ENCODE peak calls at places on chromosomes 4 and X, in seven cellular contexts. M is CD8-positive, alpha-beta memory T cell; J is osteoblast; S is mesendoderm; X is thyroid gland; O is GM23248; I is right cardiac atrium. E is an unnamed sample.

GRCh38 chr4:147737623-147738022 is 5.7 kb downstream of the ARHGAP10 start:
- DNase-seq in M (no peak), J (no peak), S (peak; percentile 76), X (no peak), O (no peak), I (no peak), E (no peak)

GRCh38 chrX:74550295-74550802 is 64.1 kb downstream of the RLIM start:
- DNase-seq in M (peak; percentile 81), J (no peak), S (peak; percentile 75), X (peak; percentile 80), O (peak; percentile 72), I (peak; percentile 93), E (peak; percentile 17)

GRCh38 chr4:85430697-85431096 is 44.3 kb upstream of the ARHGAP24 start:
- DNase-seq in M (no peak), J (no peak), S (peak; percentile 44), X (no peak), O (no peak), I (no peak), E (no peak)

GRCh38 chr4:91916219-91916618 is 387.5 kb upstream of the GRID2 start:
- DNase-seq in M (no peak), J (no peak), S (no peak), X (no peak), O (no peak), I (no peak), E (no peak)

GRCh38 chr4:22458112-22458511 is 57.8 kb downstream of the ADGRA3 start:
- DNase-seq in M (no peak), J (no peak), S (no peak), X (peak; percentile 69), O (no peak), I (no peak), E (no peak)

GRCh38 chr4:132284910-132285426 is 864.1 kb upstream of the PCDH10 start:
- DNase-seq in M (no peak), J (no peak), S (peak; percentile 37), X (no peak), O (no peak), I (no peak), E (no peak)

GRCh38 chr4:140090215-140090731 is 63.7 kb downstream of the MAML3 start:
- DNase-seq in M (no peak), J (no peak), S (peak; percentile 89), X (no peak), O (peak; percentile 30), I (no peak), E (no peak)

GRCh38 chr4:121951570-121952110 is at the start of gene TRPC3:
- DNase-seq in M (peak; percentile 20), J (peak; percentile 88), S (peak; percentile 47), X (peak; percentile 20), O (peak; percentile 58), I (peak; percentile 69), E (no peak)

GRCh38 chrX:43269201-43269600 is 386.9 kb upstream of the MAOA start:
- DNase-seq in M (no peak), J (no peak), S (no peak), X (no peak), O (no peak), I (no peak), E (no peak)

GRCh38 chr4:40662962-40663604 is 33.4 kb upstream of the RBM47 start:
- DNase-seq in M (no peak), J (peak; percentile 87), S (no peak), X (peak; percentile 85), O (peak; percentile 91), I (no peak), E (no peak)

GRCh38 chrX:20838477-20838876 is 535.7 kb upstream of the CNKSR2 start:
- DNase-seq in M (no peak), J (no peak), S (no peak), X (no peak), O (no peak), I (no peak), E (no peak)

GRCh38 chr4:116016201-116016600 is 902.8 kb upstream of the NDST4 start:
- DNase-seq in M (no peak), J (no peak), S (no peak), X (peak; percentile 17), O (peak; percentile 58), I (no peak), E (no peak)

GRCh38 chr4:83109480-83110221 is 4.9 kb downstream of the PLAC8 start:
- DNase-seq in M (peak; percentile 46), J (peak; percentile 89), S (peak; percentile 82), X (peak; percentile 54), O (peak; percentile 66), I (peak; percentile 73), E (no peak)

GRCh38 chr4:175953960-175954521 is 111.6 kb upstream of the WDR17 start:
- DNase-seq in M (no peak), J (no peak), S (peak; percentile 47), X (no peak), O (no peak), I (no peak), E (no peak)

GRCh38 chr4:2222838-2223237 is 19.1 kb downstream of the HAUS3 start:
- DNase-seq in M (no peak), J (no peak), S (peak; percentile 45), X (no peak), O (no peak), I (no peak), E (no peak)

GRCh38 chr4:182832352-182833120 is 84.7 kb downstream of the DCTD start:
- DNase-seq in M (no peak), J (peak; percentile 54), S (no peak), X (no peak), O (peak; percentile 7), I (no peak), E (no peak)

GRCh38 chr4:163610642-163611041 is 116.2 kb downstream of the TMA16 start:
- DNase-seq in M (no peak), J (no peak), S (peak; percentile 16), X (no peak), O (no peak), I (no peak), E (no peak)

GRCh38 chr4:23368081-23368697 is 521.7 kb downstream of the PPARGC1A start:
- DNase-seq in M (no peak), J (peak; percentile 11), S (peak; percentile 71), X (peak; percentile 51), O (no peak), I (peak; percentile 47), E (no peak)

GRCh38 chr4:37726666-37727065 is 40.5 kb upstream of the RELL1 start:
- DNase-seq in M (no peak), J (peak; percentile 79), S (no peak), X (no peak), O (peak; percentile 71), I (no peak), E (no peak)

GRCh38 chr4:30717208-30718020 is 2.8 kb upstream of the PCDH7 start:
- DNase-seq in M (no peak), J (peak; percentile 78), S (no peak), X (peak; percentile 76), O (peak; percentile 70), I (peak; percentile 69), E (no peak)

GRCh38 chrX:154032156-154032555 is 12.5 kb upstream of the IRAK1 start:
- DNase-seq in M (no peak), J (no peak), S (no peak), X (peak; percentile 76), O (no peak), I (no peak), E (no peak)

GRCh38 chr4:172953896-172954568 is 214.6 kb upstream of the GALNT7 start:
- DNase-seq in M (no peak), J (no peak), S (no peak), X (no peak), O (peak; percentile 4), I (no peak), E (no peak)

DNA sequence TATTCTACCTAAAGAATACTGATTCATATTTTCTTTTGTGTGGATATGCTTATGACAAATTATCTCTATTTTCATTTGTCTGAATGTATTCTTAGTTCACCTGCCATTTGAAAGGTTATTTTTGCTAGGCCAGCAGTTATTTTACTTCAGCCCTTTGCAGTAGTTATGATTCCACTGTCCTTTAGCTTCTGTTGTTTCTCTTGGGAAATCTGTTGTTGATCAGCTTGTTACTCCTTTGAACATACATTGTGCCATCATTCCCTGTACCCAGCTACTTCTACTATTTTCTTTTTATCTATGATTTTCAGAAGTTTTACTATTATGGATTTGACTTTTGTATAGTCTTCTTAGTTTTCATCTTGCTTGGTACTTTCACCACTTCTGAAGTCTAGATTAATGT is 37.2 kb downstream of the RBM46 start:
- DNase-seq in M (no peak), J (no peak), S (no peak), X (no peak), O (peak; percentile 15), I (no peak), E (no peak)
- H3K4me1 ChIP-seq in M (no peaks in the 10 kb centered on the region), J (no peaks in the 10 kb centered on the region), S (no peaks in the 10 kb centered on the region), X (no peaks in the 10 kb centered on the region), O (peaks cover 12% of the 10 kb centered on the region), I (no peaks in the 10 kb centered on the region), E (no peaks in the 10 kb centered on the region)

GRCh38 chrX:31376408-31376807 is 304.6 kb upstream of the FTHL17 start:
- DNase-seq in M (no peak), J (peak; percentile 42), S (no peak), X (no peak), O (no peak), I (no peak), E (no peak)
- H3K27ac ChIP-seq in M (no peak overlapping the region), J (no peak overlapping the region), S (peak overlapping the region; percentile 33), X (no peak overlapping the region), O (no peak overlapping the region), I (no peak overlapping the region), E (no peak overlapping the region)

DNA sequence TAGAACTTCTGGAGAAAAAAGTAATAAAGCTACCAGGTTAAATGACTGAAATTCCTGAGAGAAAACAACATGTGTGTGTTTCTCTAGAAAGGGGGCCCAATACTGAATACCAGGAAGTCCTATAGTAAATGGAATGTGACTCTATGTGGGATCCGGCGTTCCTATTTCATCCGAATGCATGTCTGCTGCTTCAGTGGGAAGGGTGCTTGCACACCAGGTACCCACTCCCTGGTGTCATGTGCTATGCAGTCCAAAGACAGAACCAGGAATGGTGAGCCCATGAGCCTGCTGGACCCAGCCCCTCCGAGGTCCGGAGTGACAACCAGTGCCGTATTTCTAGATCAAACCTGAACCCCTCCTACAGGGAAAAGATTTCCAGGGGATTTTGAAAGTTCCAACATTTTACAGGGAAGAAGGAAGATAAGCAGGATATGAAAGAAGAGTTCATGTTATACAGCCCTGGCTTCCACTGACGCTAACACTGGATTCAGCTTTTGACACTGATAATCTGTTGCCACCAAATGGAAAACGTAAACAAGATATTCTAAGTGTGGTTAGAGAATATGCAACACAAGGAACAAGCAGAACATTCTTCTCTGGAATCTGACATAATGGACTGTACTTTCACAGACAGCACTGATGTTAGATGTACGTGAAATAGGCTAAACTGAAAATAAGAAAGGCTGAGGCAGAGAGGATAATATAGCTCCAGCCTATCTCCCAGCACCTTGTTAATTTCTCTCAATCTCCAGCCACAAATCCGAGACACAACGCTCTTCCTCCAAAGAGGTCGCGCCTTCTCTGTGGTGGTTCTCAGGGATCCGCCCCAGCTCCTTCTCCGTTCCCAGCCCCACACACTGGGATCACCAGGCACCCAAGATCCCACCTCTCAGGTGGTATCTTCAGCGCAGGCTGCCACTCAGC is 725 bp upstream of the CXCL1 start:
- DNase-seq in M (no peak), J (no peak), S (peak; percentile 42), X (no peak), O (no peak), I (peak; percentile 21), E (no peak)
- H3K4me3 ChIP-seq in M (no peak overlapping the region), J (peak overlapping the region; percentile 74), S (no peak overlapping the region), X (peak overlapping the region; percentile 43), O (peak overlapping the region; percentile 77), I (peak overlapping the region; percentile 60), E (peak overlapping the region; percentile 75)

DNA sequence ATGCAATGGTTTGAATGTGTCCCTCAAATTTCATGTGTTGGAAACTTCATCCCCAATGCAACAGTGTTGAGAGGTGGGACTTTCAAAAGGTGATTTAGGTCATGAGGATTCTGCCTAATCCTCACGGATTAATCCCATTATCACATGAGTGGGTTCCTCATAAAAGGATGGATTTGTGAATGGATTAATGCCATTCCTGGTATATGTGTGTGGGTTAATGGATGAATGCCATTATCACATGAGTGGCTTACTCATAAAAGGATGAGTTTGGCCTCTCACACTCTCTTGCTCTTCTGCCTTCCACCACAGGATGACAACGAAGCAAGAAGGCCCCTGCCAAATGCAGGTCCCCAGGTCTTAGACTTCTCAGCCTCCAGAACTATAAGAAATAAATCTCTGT is 30.5 kb upstream of the NEUROG2 start:
- DNase-seq in M (no peak), J (no peak), S (no peak), X (no peak), O (peak; percentile 49), I (no peak), E (no peak)
- H3K4me1 ChIP-seq in M (no peaks in the 10 kb centered on the region), J (peaks cover 10% of the 10 kb centered on the region), S (no peaks in the 10 kb centered on the region), X (no peaks in the 10 kb centered on the region), O (peaks cover 11% of the 10 kb centered on the region), I (no peaks in the 10 kb centered on the region), E (no peaks in the 10 kb centered on the region)

E was measured in thoracic aorta.